ENCODE peak calls at places on chromosomes 5 and 9, in six cellular contexts. K is PC-3, X is GM23248, T is MM.1S, R is HCT116, C is SK-N-SH. B is an unnamed sample. For H3K79me2, the result is how much of the 10 kb centered on the place peaks cover.

GRCh38 chr5:180161420-180162303 is 47.3 kb downstream of the RASGEF1C start:
- DNase-seq in R (no peak), T (no peak), K (no peak), C (peak), X (no peak), B (peak)

GRCh38 chr9:37486616-37487544 is 1.1 kb downstream of the POLR1E start:
- DNase-seq in C (peak), T (no peak), K (peak), X (peak), R (no peak), B (no peak)

GRCh38 chr9:133692364-133692985 is 45.7 kb downstream of the SARDH start:
- DNase-seq in K (no peak), C (no peak), X (no peak), R (no peak), T (no peak), B (no peak)

GRCh38 chr5:42621662-42622061 is 135.0 kb upstream of the CCDC152 start:
- DNase-seq in K (no peak), R (no peak), X (no peak), T (no peak), C (no peak), B (no peak)

GRCh38 chr9:114289571-114290481 is 33.1 kb upstream of the ORM1 start:
- DNase-seq in C (no peak), R (no peak), X (no peak), T (no peak), K (no peak), B (no peak)

GRCh38 chr5:69265931-69266330 is 31.2 kb downstream of the CDK7 start:
- DNase-seq in R (peak), X (peak), C (peak), K (peak), T (no peak), B (peak)

GRCh38 chr5:55383254-55383653 is 75.5 kb downstream of the MTREX start:
- DNase-seq in T (no peak), C (no peak), R (no peak), X (no peak), K (no peak), B (no peak)

GRCh38 chr5:318341-318897 is 3.1 kb upstream of the AHRR start:
- DNase-seq in T (no peak), K (peak), X (peak), C (no peak), R (peak), B (no peak)

GRCh38 chr5:92594031-92594430 is 987.0 kb downstream of the NR2F1-AS1 start:
- DNase-seq in K (no peak), X (no peak), T (no peak), C (no peak), R (no peak), B (peak)

GRCh38 chr9:88801214-88801796 is 190.0 kb upstream of the S1PR3 start:
- DNase-seq in T (no peak), R (no peak), X (peak), C (no peak), K (no peak), B (no peak)

GRCh38 chr5:126831175-126831574 is 54.2 kb downstream of the LMNB1 start:
- DNase-seq in T (peak), C (no peak), K (no peak), R (no peak), X (no peak), B (no peak)

GRCh38 chr5:16539169-16539666 is 73.6 kb upstream of the ZNF622 start:
- DNase-seq in C (no peak), K (peak), T (no peak), X (peak), R (no peak), B (no peak)

GRCh38 chr9:88458716-88459115 is 70.5 kb downstream of the SPIN1 start:
- DNase-seq in C (no peak), T (no peak), R (no peak), K (no peak), X (peak), B (no peak)

GRCh38 chr9:89601856-89602562 is 2.8 kb upstream of the GADD45G start:
- DNase-seq in C (no peak), R (no peak), K (no peak), X (no peak), T (no peak), B (no peak)

GRCh38 chr5:175207321-175208040 is 236.5 kb downstream of the DRD1 start:
- DNase-seq in T (no peak), R (no peak), X (no peak), C (no peak), K (no peak), B (no peak)
- TF ChIP-seq EZH2phosphoT487 in T (no peak), R (no peak), X (no peak), C (no peak), K (no peak), B (no peak)

GRCh38 chr5:31972558-31972957 is 201.6 kb downstream of the GOLPH3 start:
- DNase-seq in K (no peak), X (no peak), T (no peak), C (no peak), R (no peak), B (no peak)
- H3K9ac ChIP-seq in K (no peak), X (no peak), T (no peak), C (no peak), R (no peak), B (no peak)

GRCh38 chr9:136467766-136468165 is 15.1 kb downstream of the SEC16A start:
- DNase-seq in T (no peak), C (no peak), X (no peak), K (no peak), R (no peak), B (no peak)

GRCh38 chr9:136471802-136472487 is 10.9 kb downstream of the SEC16A start:
- DNase-seq in C (no peak), X (no peak), K (no peak), R (no peak), T (no peak), B (no peak)

GRCh38 chr9:136470792-136471469 is 11.9 kb downstream of the SEC16A start:
- DNase-seq in X (no peak), K (no peak), C (no peak), R (no peak), T (no peak), B (no peak)

GRCh38 chr9:136472640-136473353 is 10.0 kb downstream of the SEC16A start:
- DNase-seq in C (no peak), K (no peak), X (no peak), T (no peak), R (no peak), B (no peak)

DNA sequence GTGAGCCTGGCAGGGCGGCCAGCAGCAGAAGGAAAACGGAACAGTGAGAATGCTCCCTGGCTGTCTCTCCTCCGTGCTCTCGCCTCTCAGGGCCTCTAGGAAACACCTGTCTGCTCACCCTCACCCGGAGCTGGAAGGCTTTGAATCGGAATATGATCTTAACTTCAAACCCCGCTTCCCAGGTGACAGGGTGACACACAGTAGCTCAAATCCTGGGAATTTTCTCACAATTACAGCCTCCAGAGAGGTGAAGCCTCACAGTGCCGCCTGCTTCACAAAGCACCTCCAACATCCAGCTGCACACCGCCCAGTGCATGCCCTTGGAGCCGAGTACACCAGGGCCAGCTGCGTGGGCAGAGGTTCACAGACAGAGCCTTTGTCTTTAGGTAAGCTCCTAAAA is 12.5 kb downstream of the SEC16A start:
- DNase-seq in R (no peak), C (no peak), X (no peak), K (no peak), T (no peak), B (no peak)
- H3K79me2 ChIP-seq in R (half or more), C (half or more), X (half or more), K (under half), T (half or more), B (under half)

DNA sequence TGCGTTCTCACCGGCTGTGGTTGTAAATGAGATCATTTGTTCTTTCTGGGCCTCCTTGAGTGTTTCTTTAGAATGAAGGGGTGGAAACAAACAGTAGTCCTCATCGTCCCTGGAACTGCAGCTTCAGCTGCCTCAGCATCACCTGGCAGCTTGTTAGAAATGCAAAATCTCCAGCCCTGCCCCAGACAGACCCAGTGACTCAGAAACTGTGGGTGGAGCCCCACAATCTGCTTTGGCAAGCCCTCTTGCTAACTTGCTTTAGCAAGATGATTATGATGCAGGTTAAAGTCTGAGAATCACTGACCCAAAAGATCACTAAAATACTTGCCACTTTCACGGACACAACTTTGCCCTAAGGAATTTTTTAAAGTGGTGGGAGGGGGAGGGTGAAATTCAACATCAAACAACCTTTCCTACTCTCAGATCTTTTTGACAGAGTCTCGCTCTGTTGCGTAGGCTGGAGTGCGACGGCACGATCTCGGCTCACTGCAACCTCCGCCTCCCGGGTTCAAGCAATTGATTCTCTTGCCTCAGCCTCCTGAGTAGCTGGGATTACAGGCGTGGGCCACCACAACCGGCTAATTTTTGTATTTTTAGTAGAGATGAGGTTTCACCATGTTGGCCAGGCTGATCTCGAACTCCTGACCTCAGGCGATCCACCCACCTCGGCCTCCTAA is 86.0 kb downstream of the BRINP1 start:
- DNase-seq in K (no peak), T (no peak), R (no peak), C (no peak), X (peak), B (peak)
- TF ChIP-seq EZH2phosphoT487 in K (no peak), T (no peak), R (no peak), C (no peak), X (no peak), B (peak)

GRCh38 chr5:134131578-134132350 is 17.3 kb downstream of the TCF7 start:
- DNase-seq in T (no peak), X (no peak), C (no peak), K (no peak), R (no peak), B (no peak)

GRCh38 chr5:134133995-134134541 is 19.6 kb downstream of the TCF7 start:
- DNase-seq in X (no peak), T (no peak), C (no peak), K (no peak), R (no peak), B (no peak)

GRCh38 chr5:134135091-134135655 is 20.7 kb downstream of the TCF7 start:
- DNase-seq in K (no peak), R (no peak), T (no peak), X (no peak), C (no peak), B (no peak)

GRCh38 chr5:134132372-134133212 is 18.1 kb downstream of the TCF7 start:
- DNase-seq in R (no peak), T (no peak), X (no peak), K (no peak), C (no peak), B (no peak)

DNA sequence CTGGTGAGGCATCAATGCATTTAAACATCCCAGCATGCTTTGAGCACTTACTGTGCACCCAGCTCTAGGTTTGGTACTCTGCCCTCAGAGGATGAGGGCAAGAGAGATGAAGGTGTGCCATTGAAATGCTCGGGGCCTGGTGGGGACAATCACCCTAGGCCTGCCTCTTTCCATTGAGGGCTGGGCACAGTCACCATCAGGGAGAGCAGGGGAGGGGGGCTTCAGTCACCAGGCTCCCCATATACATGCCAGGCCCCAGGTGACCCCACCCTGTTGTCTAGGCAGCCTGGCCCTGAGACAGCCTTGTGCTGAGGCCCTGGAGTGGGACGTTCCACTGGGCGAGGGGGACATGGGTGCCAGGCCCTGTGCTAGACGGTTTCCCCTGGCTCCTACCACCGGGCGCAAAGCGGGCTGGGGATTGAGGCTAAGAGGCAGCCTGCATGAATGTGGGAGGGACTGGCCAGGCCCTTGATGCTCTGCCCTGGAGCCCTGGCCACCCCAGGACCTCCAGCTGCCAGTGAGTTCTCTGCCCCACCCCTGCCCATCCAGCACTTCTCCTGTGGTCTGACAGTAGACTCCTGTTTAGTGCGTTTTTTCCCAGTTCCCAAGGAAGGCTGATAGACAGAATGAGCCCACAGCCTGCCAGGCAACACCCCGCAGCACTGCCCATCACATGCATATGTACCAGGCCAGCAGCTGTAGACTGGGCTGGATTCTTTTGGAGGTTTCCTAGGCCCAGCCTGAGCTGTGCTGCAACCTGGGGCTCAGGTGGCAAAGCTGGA is 18.9 kb downstream of the TCF7 start:
- DNase-seq in X (no peak), C (no peak), R (no peak), K (no peak), T (no peak), B (no peak)
- H3K9ac ChIP-seq in X (no peak), C (no peak), R (no peak), K (no peak), T (no peak), B (no peak)

GRCh38 chr5:132298305-132298704 is 4.1 kb downstream of the SLC22A4 start:
- DNase-seq in K (no peak), T (no peak), X (no peak), C (no peak), R (no peak), B (no peak)
- H3K79me2 ChIP-seq in K (half or more), T (under half), X (half or more), C (under half), R (under half), B (under half)

GRCh38 chr5:58786904-58787303 is 204.0 kb downstream of the RAB3C start:
- DNase-seq in C (no peak), R (no peak), X (no peak), K (no peak), T (no peak), B (no peak)

GRCh38 chr5:58793888-58794287 is 211.0 kb downstream of the RAB3C start:
- DNase-seq in R (no peak), X (no peak), K (no peak), T (no peak), C (no peak), B (no peak)

GRCh38 chr5:58786035-58786434 is 203.2 kb downstream of the RAB3C start:
- DNase-seq in K (no peak), T (no peak), R (no peak), X (no peak), C (no peak), B (no peak)

DNA sequence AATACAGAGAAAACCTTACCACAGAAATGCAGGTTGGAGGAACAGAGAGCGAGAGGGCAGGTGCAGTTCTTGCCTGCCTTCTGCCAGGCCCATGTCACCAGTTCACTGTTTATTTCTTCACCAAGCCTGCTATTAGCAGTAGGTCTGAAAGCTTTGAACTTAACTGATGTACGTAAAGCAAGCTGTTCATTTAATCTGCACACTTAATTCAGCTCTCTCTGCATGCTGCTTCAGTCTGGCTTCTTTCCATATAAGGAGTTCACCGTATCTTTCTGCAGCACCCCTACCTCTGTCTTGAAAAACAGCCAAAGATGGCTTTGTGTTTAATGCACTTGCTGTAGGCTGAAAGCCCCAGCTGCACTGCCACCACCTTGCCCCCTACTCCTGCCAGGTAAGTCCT is 205.1 kb downstream of the RAB3C start:
- DNase-seq in K (no peak), R (no peak), X (no peak), T (no peak), C (peak), B (no peak)
- TF ChIP-seq EZH2phosphoT487 in K (no peak), R (no peak), X (no peak), T (no peak), C (no peak), B (no peak)

GRCh38 chr5:83025690-83026472 is 51.3 kb downstream of the TMEM167A start:
- DNase-seq in T (no peak), K (no peak), R (peak), C (no peak), X (no peak), B (no peak)
- H3K9ac ChIP-seq in T (no peak), K (no peak), R (peak), C (no peak), X (no peak), B (no peak)

GRCh38 chr5:109961755-109962154 is 272.0 kb downstream of the MAN2A1 start:
- DNase-seq in R (no peak), K (no peak), T (no peak), X (no peak), C (no peak), B (no peak)

GRCh38 chr5:109959652-109960051 is 269.9 kb downstream of the MAN2A1 start:
- DNase-seq in X (no peak), K (no peak), C (no peak), T (no peak), R (no peak), B (no peak)

GRCh38 chr5:109964136-109964535 is 274.4 kb downstream of the MAN2A1 start:
- DNase-seq in K (peak), C (no peak), T (no peak), R (no peak), X (peak), B (no peak)

GRCh38 chr5:109965634-109966033 is 275.9 kb downstream of the MAN2A1 start:
- DNase-seq in R (no peak), X (no peak), T (no peak), K (no peak), C (no peak), B (no peak)

DNA sequence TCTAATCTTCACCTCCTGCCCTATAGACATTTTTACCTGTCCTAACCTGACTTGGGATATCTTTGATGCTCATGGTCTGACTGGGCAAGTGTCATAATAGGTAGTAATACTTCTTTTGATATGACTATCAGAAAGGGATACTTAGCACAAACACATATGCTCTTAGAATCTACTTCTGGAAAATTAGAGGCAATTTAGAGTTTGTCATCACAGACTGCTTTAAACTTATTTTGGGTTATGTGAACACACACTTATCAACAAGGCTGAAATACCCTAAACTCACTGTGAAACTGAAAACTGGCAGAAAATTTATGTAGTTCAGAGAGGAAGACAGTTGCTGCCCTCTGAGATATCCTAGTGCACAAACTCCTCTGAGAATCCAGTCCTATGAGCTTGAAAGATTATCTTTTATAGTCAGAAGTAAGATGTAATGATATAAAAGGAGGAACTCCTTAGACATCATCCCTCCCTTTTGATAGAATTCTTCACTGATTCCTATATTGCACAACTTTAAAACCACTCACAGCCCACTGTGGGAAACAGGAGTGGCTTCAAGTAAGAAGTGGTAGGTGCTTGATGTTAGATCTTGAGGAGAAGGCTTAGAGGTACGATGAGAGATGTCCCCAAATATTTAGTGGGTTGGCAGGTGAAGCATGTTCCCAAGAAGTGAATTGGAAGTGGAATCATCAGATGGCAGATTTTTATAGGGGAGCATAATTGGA is 273.3 kb downstream of the MAN2A1 start:
- DNase-seq in C (no peak), R (no peak), X (no peak), K (no peak), T (peak), B (no peak)
- H3K79me2 ChIP-seq in C (under half), R (under half), X (under half), K (under half), T (under half), B (under half)

DNA sequence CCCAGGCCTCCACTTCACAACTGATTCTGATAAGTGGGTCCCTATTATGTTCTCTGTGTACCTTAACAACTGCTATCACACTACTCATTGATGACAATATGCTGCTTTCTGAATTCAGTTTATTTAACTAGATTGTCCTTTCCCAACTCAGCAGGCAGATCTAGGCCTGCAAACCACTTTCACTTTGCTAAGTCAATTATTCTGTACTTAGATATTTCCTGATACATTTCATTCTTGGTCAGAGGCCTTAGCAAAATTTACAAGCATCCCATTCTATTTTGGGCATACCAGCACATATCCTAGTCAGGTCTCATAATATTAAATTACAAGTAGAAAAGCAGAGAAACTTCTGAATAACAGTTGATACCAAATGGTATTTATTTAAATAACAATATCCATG is 235.7 kb upstream of the HAPLN1 start:
- DNase-seq in R (no peak), X (peak), K (no peak), T (no peak), C (no peak), B (no peak)
- TF ChIP-seq EZH2phosphoT487 in R (no peak), X (no peak), K (no peak), T (no peak), C (no peak), B (no peak)